ENCODE peak calls at places on chromosomes 2 and 18, in eight cellular contexts. U is aorta, M is neural progenitor cell, L is substantia nigra, J is colonic mucosa, K is caudate nucleus, Z is right lobe of liver, G is GM23248. R is an unnamed sample.

GRCh38 chr2:180707867-180708205 is 272.6 kb upstream of the UBE2E3 start:
- DNase-seq in U (no peak), M (peak), L (no peak), J (peak), K (no peak), Z (no peak), G (peak), R (no peak)

GRCh38 chr2:216113572-216113971 is 4.4 kb downstream of the XRCC5 start:
- DNase-seq in U (no peak), M (no peak), L (no peak), J (no peak), K (no peak), Z (no peak), G (no peak), R (no peak)

GRCh38 chr2:217653240-217653639 is 349.6 kb downstream of the TNS1 start:
- DNase-seq in U (peak), M (no peak), L (no peak), J (peak), K (no peak), Z (no peak), G (peak), R (peak)

GRCh38 chr2:64675860-64676259 is 22.1 kb upstream of the SERTAD2 start:
- DNase-seq in U (no peak), M (no peak), L (no peak), J (no peak), K (no peak), Z (no peak), G (peak), R (no peak)

GRCh38 chr18:59921384-59921891 is 21.6 kb downstream of the PMAIP1 start:
- DNase-seq in U (no peak), M (no peak), L (no peak), J (no peak), K (no peak), Z (no peak), G (no peak), R (no peak)

GRCh38 chr2:25655316-25655715 is 18.1 kb downstream of the DTNB start:
- DNase-seq in U (no peak), M (no peak), L (no peak), J (no peak), K (no peak), Z (no peak), G (no peak), R (no peak)

GRCh38 chr2:240326246-240326645 is 109.2 kb upstream of the GPC1 start:
- DNase-seq in U (no peak), M (peak), L (no peak), J (no peak), K (no peak), Z (no peak), G (peak), R (no peak)

GRCh38 chr2:37156071-37156856 is 516 bp downstream of the EIF2AK2 start:
- DNase-seq in U (peak), M (peak), L (no peak), J (peak), K (peak), Z (no peak), G (peak), R (peak)

GRCh38 chr18:58417752-58418151 is 211.1 kb downstream of the ALPK2 start:
- DNase-seq in U (no peak), M (no peak), L (no peak), J (no peak), K (no peak), Z (peak), G (peak), R (no peak)

GRCh38 chr18:3254725-3255124 is 7.1 kb downstream of the MYL12A start:
- DNase-seq in U (no peak), M (no peak), L (no peak), J (peak), K (no peak), Z (no peak), G (no peak), R (no peak)

GRCh38 chr18:3257627-3258120 is 4.3 kb upstream of the MYL12B start:
- DNase-seq in U (no peak), M (no peak), L (no peak), J (no peak), K (no peak), Z (no peak), G (no peak), R (no peak)

GRCh38 chr18:3256693-3257626 is 5.0 kb upstream of the MYL12B start:
- DNase-seq in U (no peak), M (no peak), L (no peak), J (peak), K (no peak), Z (no peak), G (peak), R (no peak)

GRCh38 chr18:3252843-3253242 is 5.2 kb downstream of the MYL12A start:
- DNase-seq in U (no peak), M (no peak), L (no peak), J (no peak), K (no peak), Z (no peak), G (no peak), R (no peak)

DNA sequence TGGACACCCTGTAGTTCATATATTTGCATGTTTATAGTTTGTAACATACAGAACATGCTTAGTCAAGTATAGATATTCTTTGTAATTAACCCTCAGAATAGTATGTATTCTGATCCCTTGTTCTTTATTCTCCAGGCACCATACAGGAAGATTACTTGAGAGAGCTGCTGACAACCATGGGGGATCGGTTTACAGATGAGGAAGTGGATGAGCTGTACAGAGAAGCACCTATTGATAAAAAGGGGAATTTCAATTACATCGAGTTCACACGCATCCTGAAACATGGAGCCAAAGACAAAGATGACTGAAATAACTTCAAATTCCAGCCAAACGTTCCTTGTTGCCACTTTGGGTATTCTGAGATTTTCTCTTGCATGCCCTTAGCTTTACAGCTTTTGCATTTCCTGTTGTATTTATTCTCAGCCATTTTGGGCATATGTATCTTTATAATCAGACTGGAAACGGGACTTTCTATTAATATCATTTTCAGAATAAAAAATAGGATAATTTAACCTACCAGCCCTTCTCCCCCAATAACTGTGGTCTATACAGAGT is 6.2 kb upstream of the MYL12B start:
- DNase-seq in U (no peak), M (no peak), L (no peak), J (peak), K (no peak), Z (no peak), G (no peak), R (no peak)
- H3K27ac ChIP-seq in U (peak), M (no peak), L (no peak), J (no peak), K (no peak), Z (peak), G (peak), R (peak)

GRCh38 chr18:49400398-49401072 is 59.9 kb downstream of the DYM start:
- DNase-seq in U (no peak), M (no peak), L (no peak), J (no peak), K (no peak), Z (no peak), G (peak), R (no peak)
- H3K27ac ChIP-seq in U (no peak), M (no peak), L (peak), J (no peak), K (peak), Z (no peak), G (no peak), R (no peak)

GRCh38 chr2:239299218-239299939 is 101.4 kb downstream of the HDAC4 start:
- DNase-seq in U (peak), M (no peak), L (no peak), J (no peak), K (no peak), Z (peak), G (no peak), R (no peak)

GRCh38 chr2:239296020-239296932 is 104.5 kb downstream of the HDAC4 start:
- DNase-seq in U (peak), M (no peak), L (no peak), J (no peak), K (peak), Z (peak), G (no peak), R (no peak)

GRCh38 chr2:239300242-239300641 is 100.6 kb downstream of the HDAC4 start:
- DNase-seq in U (peak), M (no peak), L (no peak), J (no peak), K (no peak), Z (peak), G (no peak), R (no peak)

GRCh38 chr2:239297142-239298125 is 103.4 kb downstream of the HDAC4 start:
- DNase-seq in U (peak), M (no peak), L (no peak), J (no peak), K (no peak), Z (peak), G (no peak), R (no peak)

DNA sequence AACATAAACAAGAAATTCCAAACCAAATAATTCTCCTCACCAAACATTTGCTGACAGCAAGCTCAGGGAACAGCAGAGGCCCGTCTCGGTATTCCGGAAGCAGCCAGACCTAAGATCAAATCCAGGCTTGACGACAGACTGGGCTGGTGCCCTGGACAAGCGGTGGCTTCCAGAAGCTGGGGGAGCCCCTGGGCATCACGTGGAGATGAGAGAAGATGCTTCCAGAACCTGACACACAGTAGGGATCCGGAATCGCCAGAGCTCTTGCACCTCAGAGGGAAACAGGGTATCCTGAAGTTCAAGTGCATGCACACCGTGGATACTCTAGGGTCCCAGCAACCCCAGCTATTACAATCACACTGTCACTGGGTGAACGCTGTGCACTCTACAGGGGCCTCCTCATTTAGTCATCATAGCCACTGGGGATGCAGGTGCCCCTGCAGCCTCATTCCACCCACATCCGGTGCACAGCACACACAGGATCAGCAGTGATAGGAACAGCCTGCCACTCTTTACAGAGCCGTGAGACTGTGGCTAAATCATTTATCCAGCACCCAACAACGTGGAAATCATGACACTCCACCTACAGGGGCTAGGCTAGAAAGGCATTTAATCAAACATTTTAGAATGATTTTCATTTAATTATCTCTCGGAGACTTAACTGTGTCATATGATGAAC is 102.6 kb downstream of the HDAC4 start:
- DNase-seq in U (peak), M (no peak), L (no peak), J (no peak), K (no peak), Z (peak), G (peak), R (no peak)
- H3K27ac ChIP-seq in U (no peak), M (no peak), L (peak), J (peak), K (no peak), Z (no peak), G (no peak), R (no peak)

GRCh38 chr2:10329584-10329879 is 26.8 kb downstream of the HPCAL1 start:
- DNase-seq in U (peak), M (no peak), L (no peak), J (no peak), K (no peak), Z (no peak), G (no peak), R (no peak)
- H3K27ac ChIP-seq in U (no peak), M (no peak), L (no peak), J (peak), K (no peak), Z (peak), G (no peak), R (peak)

GRCh38 chr2:17085803-17086202 is 420.2 kb upstream of the CYRIA start:
- DNase-seq in U (no peak), M (no peak), L (no peak), J (no peak), K (no peak), Z (no peak), G (no peak), R (no peak)

GRCh38 chr2:17079262-17079661 is 413.6 kb upstream of the CYRIA start:
- DNase-seq in U (no peak), M (no peak), L (no peak), J (no peak), K (no peak), Z (no peak), G (no peak), R (no peak)

GRCh38 chr2:17083902-17084301 is 418.3 kb upstream of the CYRIA start:
- DNase-seq in U (no peak), M (no peak), L (no peak), J (no peak), K (no peak), Z (no peak), G (peak), R (no peak)

GRCh38 chr2:17086990-17087389 is 421.4 kb upstream of the CYRIA start:
- DNase-seq in U (no peak), M (no peak), L (no peak), J (no peak), K (no peak), Z (no peak), G (no peak), R (no peak)

GRCh38 chr2:17084882-17085281 is 419.2 kb upstream of the CYRIA start:
- DNase-seq in U (no peak), M (no peak), L (no peak), J (no peak), K (no peak), Z (no peak), G (no peak), R (no peak)
- H3K27ac ChIP-seq in U (no peak), M (no peak), L (no peak), J (no peak), K (no peak), Z (no peak), G (no peak), R (no peak)

DNA sequence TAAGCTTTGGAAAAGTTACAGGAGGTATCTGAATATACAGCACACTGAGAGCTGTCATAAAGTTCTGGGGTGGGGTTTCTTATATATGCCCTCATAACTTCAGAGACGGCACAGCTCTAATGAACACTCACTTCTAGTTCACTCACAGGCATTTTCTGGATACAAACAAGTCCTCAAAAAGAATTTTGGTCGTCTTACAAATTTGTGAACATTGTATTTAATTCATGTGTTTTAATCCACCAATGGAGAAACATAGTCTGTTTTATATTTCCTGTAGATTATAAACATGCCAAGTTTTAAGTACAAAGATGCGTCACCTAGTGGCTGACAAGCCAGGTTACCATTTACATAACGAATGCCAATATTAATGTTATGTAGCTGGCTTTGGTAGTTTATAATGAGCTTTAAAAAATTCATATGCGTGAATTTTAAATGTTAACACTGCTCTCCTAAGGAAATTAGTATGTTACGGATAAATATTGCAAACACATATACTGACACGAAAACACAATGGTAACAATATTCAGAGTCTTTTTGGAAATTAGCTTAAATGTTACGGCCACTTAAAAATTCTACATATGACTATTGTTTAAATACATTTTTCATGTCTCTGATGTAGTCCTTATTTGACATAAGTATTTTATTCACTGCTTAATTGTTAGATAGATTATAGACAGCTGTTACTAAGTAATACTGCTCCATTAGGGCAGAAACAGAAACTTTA is 2.5 kb downstream of the COL3A1 start:
- DNase-seq in U (no peak), M (no peak), L (no peak), J (no peak), K (no peak), Z (no peak), G (peak), R (no peak)
- H3K27ac ChIP-seq in U (no peak), M (no peak), L (no peak), J (peak), K (no peak), Z (peak), G (peak), R (peak)

GRCh38 chr2:237482485-237482884 is 4.6 kb upstream of the MLPH start:
- DNase-seq in U (peak), M (no peak), L (no peak), J (peak), K (no peak), Z (peak), G (peak), R (peak)
- H3K27ac ChIP-seq in U (no peak), M (no peak), L (no peak), J (peak), K (no peak), Z (peak), G (peak), R (peak)

GRCh38 chr2:227351639-227352038 is 26.6 kb downstream of the MFF start:
- DNase-seq in U (no peak), M (no peak), L (no peak), J (no peak), K (no peak), Z (no peak), G (no peak), R (no peak)
- H3K27ac ChIP-seq in U (no peak), M (peak), L (no peak), J (no peak), K (no peak), Z (no peak), G (no peak), R (no peak)

R was measured in right atrium auricular region.